ENCODE peak calls at places on chromosomes 6 and 20, in five cellular contexts. Q is psoas muscle; R is transverse colon; U is mammary epithelial cell; G is CD8-positive, alpha-beta T cell. E is an unnamed sample.

GRCh38 chr6:20230720-20231119 is 18.5 kb upstream of the MBOAT1 start:
- DNase-seq in R (no peak), Q (no peak), U (no peak), G (no peak), E (no peak)

GRCh38 chr6:39389372-39389767 is 66.9 kb upstream of the KCNK16 start:
- DNase-seq in U (no peak), R (no peak), Q (no peak), G (no peak), E (no peak)

GRCh38 chr6:43093361-43094289 is 17.5 kb downstream of the PTK7 start:
- DNase-seq in Q (no peak), U (peak; percentile 78), G (no peak), R (peak; percentile 29), E (no peak)

GRCh38 chr6:107504655-107505054 is 14.7 kb downstream of the SOBP start:
- DNase-seq in U (no peak), Q (no peak), G (no peak), R (no peak), E (no peak)

GRCh38 chr20:25580711-25581110 is 4.6 kb downstream of the NINL start:
- DNase-seq in G (no peak), R (no peak), Q (no peak), U (peak; percentile 41), E (no peak)

GRCh38 chr6:118370722-118371121 is 177.4 kb upstream of the PLN start:
- DNase-seq in R (no peak), G (no peak), U (no peak), Q (no peak), E (no peak)

GRCh38 chr6:154605207-154605877 is 94.9 kb upstream of the CNKSR3 start:
- DNase-seq in Q (no peak), G (no peak), U (peak; percentile 62), R (no peak), E (no peak)

GRCh38 chr6:10794239-10794638 is 44.1 kb downstream of the MAK start:
- DNase-seq in U (no peak), Q (no peak), R (no peak), G (no peak), E (no peak)

GRCh38 chr6:160391419-160392116 is 43.4 kb downstream of the SLC22A3 start:
- DNase-seq in Q (no peak), G (no peak), U (peak; percentile 74), R (peak; percentile 33), E (no peak)

GRCh38 chr20:47438464-47439381 is 63.0 kb upstream of the NCOA3 start:
- DNase-seq in R (peak; percentile 30), U (peak; percentile 52), Q (no peak), G (no peak), E (no peak)

GRCh38 chr6:159761135-159761872 is 541 bp upstream of the ACAT2 start:
- DNase-seq in Q (peak; percentile 38), G (peak; percentile 21), R (peak; percentile 31), U (peak; percentile 20), E (no peak)

GRCh38 chr6:115935361-115935760 is 125.3 kb downstream of the FRK start:
- DNase-seq in Q (no peak), R (no peak), G (no peak), U (no peak), E (no peak)

GRCh38 chr6:115934145-115934544 is 126.5 kb downstream of the FRK start:
- DNase-seq in Q (no peak), U (no peak), R (no peak), G (no peak), E (no peak)

GRCh38 chr6:115932481-115932880 is 128.2 kb downstream of the FRK start:
- DNase-seq in G (no peak), Q (no peak), R (no peak), U (peak; percentile 74), E (no peak)

GRCh38 chr6:115934829-115935228 is 125.9 kb downstream of the FRK start:
- DNase-seq in Q (no peak), R (no peak), U (no peak), G (no peak), E (no peak)
- H3K4me3 ChIP-seq in Q (no peak overlapping the region), R (no peak overlapping the region), U (no peak overlapping the region), G (no peak overlapping the region), E (no peak overlapping the region)

GRCh38 chr20:29123861-29124260 is 2133.6 kb upstream of the DEFB115 start:
- DNase-seq in R (no peak), U (no peak), G (no peak), Q (no peak), E (no peak)
- H3K9me3 ChIP-seq in R (peaks cover 9% of the 10 kb centered on the region), U (peaks cover 25% of the 10 kb centered on the region), G (no peaks in the 10 kb centered on the region), Q (no peaks in the 10 kb centered on the region), E (peaks cover 21% of the 10 kb centered on the region)

GRCh38 chr6:31918069-31918725 is 9.3 kb upstream of the C2 start:
- DNase-seq in R (no peak), U (no peak), Q (no peak), G (no peak), E (no peak)

GRCh38 chr6:31919624-31920303 is 7.8 kb upstream of the C2 start:
- DNase-seq in G (no peak), R (no peak), Q (no peak), U (no peak), E (no peak)

GRCh38 chr6:31920803-31921202 is 6.7 kb upstream of the C2 start:
- DNase-seq in U (no peak), Q (no peak), G (no peak), R (no peak), E (no peak)

GRCh38 chr6:31927242-31927867 is at the start of gene C2:
- DNase-seq in R (no peak), G (no peak), U (no peak), Q (no peak), E (no peak)

GRCh38 chr6:31922942-31923341 is 4.6 kb upstream of the C2 start:
- DNase-seq in R (no peak), Q (no peak), G (no peak), U (no peak), E (no peak)
- TF ChIP-seq CTCF in R (no peak), Q (no peak), G (no peak), U (no peak), E (no peak)

GRCh38 chr6:146434991-146435390 is 108.6 kb upstream of the RAB32 start:
- DNase-seq in R (no peak), U (no peak), G (no peak), Q (no peak), E (no peak)

GRCh38 chr6:146429831-146430230 is 113.8 kb upstream of the RAB32 start:
- DNase-seq in Q (no peak), G (no peak), R (no peak), U (no peak), E (no peak)

GRCh38 chr6:146433881-146434741 is 109.5 kb upstream of the RAB32 start:
- DNase-seq in Q (no peak), U (peak; percentile 6), R (no peak), G (no peak), E (no peak)
- H3K4me3 ChIP-seq in Q (peak overlapping the region; percentile 44), U (peak overlapping the region; percentile 27), R (no peak overlapping the region), G (no peak overlapping the region), E (peak overlapping the region; percentile 21)

GRCh38 chr20:59561614-59562277 is 42.6 kb upstream of the PHACTR3 start:
- DNase-seq in Q (no peak), R (no peak), U (no peak), G (no peak), E (no peak)
- H3K9me3 ChIP-seq in Q (no peaks in the 10 kb centered on the region), R (no peaks in the 10 kb centered on the region), U (no peaks in the 10 kb centered on the region), G (no peaks in the 10 kb centered on the region), E (peaks cover 7% of the 10 kb centered on the region)

GRCh38 chr20:11838076-11838636 is 79.5 kb upstream of the BTBD3 start:
- DNase-seq in G (no peak), U (no peak), Q (no peak), R (no peak), E (no peak)
- TF ChIP-seq CTCF in G (no peak), U (no peak), Q (no peak), R (no peak), E (no peak)

GRCh38 chr6:167977717-167978467 is 19.6 kb upstream of the KIF25 start:
- DNase-seq in G (no peak), Q (no peak), U (no peak), R (no peak), E (no peak)

GRCh38 chr6:167974644-167975344 is 22.7 kb upstream of the KIF25 start:
- DNase-seq in G (no peak), U (no peak), R (peak; percentile 68), Q (no peak), E (no peak)

GRCh38 chr6:167973092-167973880 is 24.2 kb upstream of the KIF25 start:
- DNase-seq in U (no peak), G (no peak), Q (no peak), R (no peak), E (no peak)

GRCh38 chr6:167976708-167977107 is 20.8 kb upstream of the KIF25 start:
- DNase-seq in G (no peak), R (no peak), U (no peak), Q (no peak), E (no peak)

DNA sequence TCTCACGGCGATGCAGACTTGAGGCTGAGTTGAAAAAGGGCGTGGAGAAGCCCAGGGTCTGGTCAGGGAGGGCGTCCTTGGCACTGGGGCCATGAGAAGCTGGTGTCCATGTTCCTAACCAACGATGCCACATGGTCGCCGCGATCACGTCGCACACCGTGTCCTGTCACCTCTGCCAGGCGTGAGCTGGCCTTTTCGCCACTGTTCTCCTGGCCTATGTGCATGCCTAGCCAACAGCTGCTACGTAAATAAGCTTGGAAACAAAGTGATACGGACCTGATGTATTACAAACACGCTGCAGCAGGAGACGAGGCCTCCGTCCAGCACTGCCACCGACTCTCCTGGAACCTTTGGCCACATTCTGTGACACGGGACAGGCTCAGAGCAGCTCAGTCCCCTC is 22.0 kb upstream of the KIF25 start:
- DNase-seq in Q (no peak), R (no peak), G (no peak), U (no peak), E (no peak)
- H3K4me3 ChIP-seq in Q (no peak overlapping the region), R (no peak overlapping the region), G (no peak overlapping the region), U (no peak overlapping the region), E (no peak overlapping the region)

DNA sequence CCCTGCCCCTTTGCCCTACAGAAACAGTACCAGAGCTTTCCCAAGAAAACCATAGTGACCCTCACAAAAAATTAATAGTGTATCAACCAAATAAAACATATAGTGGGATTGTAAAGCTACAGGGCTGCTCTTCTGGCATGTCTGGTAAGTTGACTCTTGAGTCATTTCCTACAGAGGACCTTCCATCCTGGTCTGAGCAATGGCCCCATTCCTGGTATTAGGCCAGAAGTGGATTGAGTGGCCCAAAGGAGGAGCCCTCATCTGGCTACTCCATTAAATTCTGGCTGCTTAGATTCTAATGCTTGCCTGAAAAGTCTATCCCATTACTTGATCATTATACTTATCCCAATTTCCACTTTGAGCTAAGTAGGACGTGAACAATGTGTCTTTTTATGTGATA is 150.9 kb upstream of the HMGN3 start:
- DNase-seq in R (no peak), U (no peak), G (no peak), Q (no peak), E (no peak)
- H3K9me3 ChIP-seq in R (no peaks in the 10 kb centered on the region), U (no peaks in the 10 kb centered on the region), G (no peaks in the 10 kb centered on the region), Q (no peaks in the 10 kb centered on the region), E (no peaks in the 10 kb centered on the region)

GRCh38 chr6:99334526-99335127 is 14.8 kb downstream of the FAXC start:
- DNase-seq in G (no peak), U (peak; percentile 49), R (no peak), Q (no peak), E (peak; percentile 11)

GRCh38 chr6:99330159-99330558 is 19.3 kb downstream of the FAXC start:
- DNase-seq in U (peak; percentile 63), G (peak; percentile 35), Q (no peak), R (peak; percentile 57), E (peak; percentile 36)

GRCh38 chr6:99333068-99333467 is 16.4 kb downstream of the FAXC start:
- DNase-seq in G (no peak), R (no peak), Q (no peak), U (no peak), E (no peak)

GRCh38 chr6:99331531-99331930 is 17.9 kb downstream of the FAXC start:
- DNase-seq in Q (no peak), G (no peak), U (no peak), R (no peak), E (no peak)
- TF ChIP-seq CTCF in Q (no peak), G (no peak), U (no peak), R (no peak), E (no peak)